ENCODE peak calls at places on chromosomes 2 and 18, in ten cellular contexts. One of them, this sample, is unnamed. For H3K27me3, the result is how much of the 10 kb centered on the place peaks cover.

GRCh38 chr2:128302011-128302743 is 16.5 kb downstream of the HS6ST1 start:
- DNase-seq in GM23248: peak
- DNase-seq in PC-3: no peak
- DNase-seq in CD4-positive, alpha-beta memory T cell: no peak
- DNase-seq in neuronal stem cell: no peak
- DNase-seq in dorsolateral prefrontal cortex: no peak
- DNase-seq in body of pancreas: no peak
- DNase-seq in adrenal gland: peak
- DNase-seq in astrocyte: no peak
- DNase-seq in pancreas: peak
- DNase-seq in this sample: no peak

GRCh38 chr2:25844089-25844488 is 34.2 kb downstream of the ASXL2 start:
- DNase-seq in neuronal stem cell: no peak
- DNase-seq in GM23248: peak
- DNase-seq in adrenal gland: peak
- DNase-seq in pancreas: no peak
- DNase-seq in PC-3: peak
- DNase-seq in dorsolateral prefrontal cortex: no peak
- DNase-seq in astrocyte: peak
- DNase-seq in body of pancreas: no peak
- DNase-seq in CD4-positive, alpha-beta memory T cell: no peak
- DNase-seq in this sample: no peak

GRCh38 chr2:15761056-15761455 is 169.4 kb downstream of the DDX1 start:
- DNase-seq in CD4-positive, alpha-beta memory T cell: no peak
- DNase-seq in PC-3: no peak
- DNase-seq in GM23248: no peak
- DNase-seq in pancreas: no peak
- DNase-seq in adrenal gland: no peak
- DNase-seq in astrocyte: no peak
- DNase-seq in body of pancreas: no peak
- DNase-seq in dorsolateral prefrontal cortex: no peak
- DNase-seq in neuronal stem cell: no peak
- DNase-seq in this sample: no peak

GRCh38 chr18:50131591-50131990 is 63.4 kb downstream of the MYO5B start:
- DNase-seq in astrocyte: peak
- DNase-seq in pancreas: no peak
- DNase-seq in CD4-positive, alpha-beta memory T cell: no peak
- DNase-seq in adrenal gland: no peak
- DNase-seq in dorsolateral prefrontal cortex: no peak
- DNase-seq in PC-3: peak
- DNase-seq in GM23248: no peak
- DNase-seq in neuronal stem cell: no peak
- DNase-seq in body of pancreas: no peak
- DNase-seq in this sample: no peak

GRCh38 chr2:122219504-122219903 is 464.1 kb downstream of the TSN start:
- DNase-seq in astrocyte: no peak
- DNase-seq in adrenal gland: no peak
- DNase-seq in body of pancreas: no peak
- DNase-seq in neuronal stem cell: no peak
- DNase-seq in dorsolateral prefrontal cortex: no peak
- DNase-seq in CD4-positive, alpha-beta memory T cell: no peak
- DNase-seq in PC-3: no peak
- DNase-seq in GM23248: no peak
- DNase-seq in pancreas: no peak
- DNase-seq in this sample: no peak

GRCh38 chr18:62523631-62524442 is 1.0 kb downstream of the ZCCHC2 start:
- DNase-seq in pancreas: peak
- DNase-seq in neuronal stem cell: no peak
- DNase-seq in dorsolateral prefrontal cortex: peak
- DNase-seq in GM23248: peak
- DNase-seq in body of pancreas: peak
- DNase-seq in adrenal gland: peak
- DNase-seq in PC-3: peak
- DNase-seq in CD4-positive, alpha-beta memory T cell: peak
- DNase-seq in astrocyte: peak
- DNase-seq in this sample: peak

GRCh38 chr2:176427549-176427948 is 158.3 kb downstream of the MTX2 start:
- DNase-seq in pancreas: no peak
- DNase-seq in PC-3: no peak
- DNase-seq in neuronal stem cell: no peak
- DNase-seq in body of pancreas: no peak
- DNase-seq in astrocyte: no peak
- DNase-seq in dorsolateral prefrontal cortex: no peak
- DNase-seq in GM23248: no peak
- DNase-seq in adrenal gland: no peak
- DNase-seq in CD4-positive, alpha-beta memory T cell: no peak
- DNase-seq in this sample: no peak

GRCh38 chr2:88206665-88207347 is 36.7 kb downstream of the THNSL2 start:
- DNase-seq in PC-3: no peak
- DNase-seq in CD4-positive, alpha-beta memory T cell: no peak
- DNase-seq in GM23248: no peak
- DNase-seq in neuronal stem cell: no peak
- DNase-seq in body of pancreas: no peak
- DNase-seq in dorsolateral prefrontal cortex: no peak
- DNase-seq in astrocyte: no peak
- DNase-seq in pancreas: no peak
- DNase-seq in adrenal gland: no peak
- DNase-seq in this sample: no peak

GRCh38 chr18:45764000-45764686 is 40.2 kb downstream of the SLC14A1 start:
- DNase-seq in neuronal stem cell: no peak
- DNase-seq in CD4-positive, alpha-beta memory T cell: no peak
- DNase-seq in GM23248: no peak
- DNase-seq in body of pancreas: no peak
- DNase-seq in pancreas: no peak
- DNase-seq in PC-3: peak
- DNase-seq in astrocyte: no peak
- DNase-seq in adrenal gland: no peak
- DNase-seq in dorsolateral prefrontal cortex: no peak
- DNase-seq in this sample: no peak

GRCh38 chr2:216006164-216006663 is 7.1 kb downstream of the MREG start:
- DNase-seq in pancreas: no peak
- DNase-seq in GM23248: peak
- DNase-seq in CD4-positive, alpha-beta memory T cell: no peak
- DNase-seq in astrocyte: peak
- DNase-seq in neuronal stem cell: no peak
- DNase-seq in dorsolateral prefrontal cortex: peak
- DNase-seq in adrenal gland: peak
- DNase-seq in PC-3: peak
- DNase-seq in body of pancreas: no peak
- DNase-seq in this sample: no peak

GRCh38 chr2:239024226-239024625 is 176.3 kb downstream of the TWIST2 start:
- DNase-seq in pancreas: no peak
- DNase-seq in body of pancreas: no peak
- DNase-seq in adrenal gland: no peak
- DNase-seq in PC-3: no peak
- DNase-seq in astrocyte: no peak
- DNase-seq in CD4-positive, alpha-beta memory T cell: no peak
- DNase-seq in neuronal stem cell: no peak
- DNase-seq in GM23248: no peak
- DNase-seq in dorsolateral prefrontal cortex: no peak
- DNase-seq in this sample: no peak

GRCh38 chr18:40877096-40877495 is 1077.9 kb upstream of the PIK3C3 start:
- DNase-seq in adrenal gland: no peak
- DNase-seq in neuronal stem cell: no peak
- DNase-seq in body of pancreas: no peak
- DNase-seq in CD4-positive, alpha-beta memory T cell: no peak
- DNase-seq in GM23248: peak
- DNase-seq in astrocyte: peak
- DNase-seq in dorsolateral prefrontal cortex: no peak
- DNase-seq in pancreas: no peak
- DNase-seq in PC-3: peak
- DNase-seq in this sample: no peak

GRCh38 chr2:176455865-176456291 is 186.6 kb downstream of the MTX2 start:
- DNase-seq in GM23248: peak
- DNase-seq in CD4-positive, alpha-beta memory T cell: no peak
- DNase-seq in adrenal gland: no peak
- DNase-seq in neuronal stem cell: peak
- DNase-seq in dorsolateral prefrontal cortex: no peak
- DNase-seq in body of pancreas: peak
- DNase-seq in PC-3: no peak
- DNase-seq in astrocyte: peak
- DNase-seq in pancreas: no peak
- DNase-seq in this sample: peak

GRCh38 chr2:185891804-185892411 is 153.3 kb downstream of the FSIP2 start:
- DNase-seq in neuronal stem cell: no peak
- DNase-seq in CD4-positive, alpha-beta memory T cell: no peak
- DNase-seq in pancreas: no peak
- DNase-seq in dorsolateral prefrontal cortex: no peak
- DNase-seq in astrocyte: no peak
- DNase-seq in adrenal gland: no peak
- DNase-seq in GM23248: no peak
- DNase-seq in body of pancreas: no peak
- DNase-seq in PC-3: no peak
- DNase-seq in this sample: no peak

GRCh38 chr2:146004470-146004869 is 1484.6 kb upstream of the ZEB2 start:
- DNase-seq in body of pancreas: no peak
- DNase-seq in pancreas: no peak
- DNase-seq in PC-3: peak
- DNase-seq in astrocyte: peak
- DNase-seq in dorsolateral prefrontal cortex: no peak
- DNase-seq in CD4-positive, alpha-beta memory T cell: no peak
- DNase-seq in adrenal gland: no peak
- DNase-seq in neuronal stem cell: no peak
- DNase-seq in GM23248: peak
- DNase-seq in this sample: no peak
- H3K27me3 ChIP-seq in body of pancreas: under half
- H3K27me3 ChIP-seq in pancreas: under half
- H3K27me3 ChIP-seq in PC-3: under half
- H3K27me3 ChIP-seq in astrocyte: under half
- H3K27me3 ChIP-seq in dorsolateral prefrontal cortex: under half
- H3K27me3 ChIP-seq in CD4-positive, alpha-beta memory T cell: under half
- H3K27me3 ChIP-seq in adrenal gland: under half
- H3K27me3 ChIP-seq in neuronal stem cell: under half
- H3K27me3 ChIP-seq in GM23248: under half
- H3K27me3 ChIP-seq in this sample: under half

GRCh38 chr2:144099746-144100438 is 420.0 kb downstream of the ZEB2 start:
- DNase-seq in astrocyte: peak
- DNase-seq in pancreas: no peak
- DNase-seq in dorsolateral prefrontal cortex: no peak
- DNase-seq in body of pancreas: no peak
- DNase-seq in neuronal stem cell: no peak
- DNase-seq in adrenal gland: no peak
- DNase-seq in CD4-positive, alpha-beta memory T cell: no peak
- DNase-seq in GM23248: peak
- DNase-seq in PC-3: peak
- DNase-seq in this sample: peak

GRCh38 chr2:144099340-144099739 is 420.6 kb downstream of the ZEB2 start:
- DNase-seq in PC-3: no peak
- DNase-seq in body of pancreas: no peak
- DNase-seq in astrocyte: peak
- DNase-seq in dorsolateral prefrontal cortex: no peak
- DNase-seq in neuronal stem cell: no peak
- DNase-seq in GM23248: no peak
- DNase-seq in adrenal gland: no peak
- DNase-seq in CD4-positive, alpha-beta memory T cell: no peak
- DNase-seq in pancreas: no peak
- DNase-seq in this sample: no peak

GRCh38 chr2:144094408-144095151 is 425.3 kb downstream of the ZEB2 start:
- DNase-seq in dorsolateral prefrontal cortex: no peak
- DNase-seq in body of pancreas: no peak
- DNase-seq in CD4-positive, alpha-beta memory T cell: no peak
- DNase-seq in astrocyte: no peak
- DNase-seq in PC-3: no peak
- DNase-seq in pancreas: no peak
- DNase-seq in adrenal gland: no peak
- DNase-seq in GM23248: no peak
- DNase-seq in neuronal stem cell: no peak
- DNase-seq in this sample: no peak

GRCh38 chr2:144096531-144096930 is 423.4 kb downstream of the ZEB2 start:
- DNase-seq in pancreas: no peak
- DNase-seq in PC-3: no peak
- DNase-seq in CD4-positive, alpha-beta memory T cell: no peak
- DNase-seq in astrocyte: no peak
- DNase-seq in dorsolateral prefrontal cortex: no peak
- DNase-seq in GM23248: no peak
- DNase-seq in body of pancreas: no peak
- DNase-seq in neuronal stem cell: no peak
- DNase-seq in adrenal gland: no peak
- DNase-seq in this sample: no peak

GRCh38 chr2:144097440-144098225 is 422.3 kb downstream of the ZEB2 start:
- DNase-seq in adrenal gland: no peak
- DNase-seq in astrocyte: no peak
- DNase-seq in neuronal stem cell: no peak
- DNase-seq in CD4-positive, alpha-beta memory T cell: no peak
- DNase-seq in GM23248: no peak
- DNase-seq in PC-3: no peak
- DNase-seq in dorsolateral prefrontal cortex: no peak
- DNase-seq in body of pancreas: no peak
- DNase-seq in pancreas: no peak
- DNase-seq in this sample: no peak
- H3K27me3 ChIP-seq in adrenal gland: under half
- H3K27me3 ChIP-seq in astrocyte: under half
- H3K27me3 ChIP-seq in neuronal stem cell: under half
- H3K27me3 ChIP-seq in CD4-positive, alpha-beta memory T cell: under half
- H3K27me3 ChIP-seq in GM23248: under half
- H3K27me3 ChIP-seq in PC-3: under half
- H3K27me3 ChIP-seq in dorsolateral prefrontal cortex: under half
- H3K27me3 ChIP-seq in body of pancreas: under half
- H3K27me3 ChIP-seq in pancreas: under half
- H3K27me3 ChIP-seq in this sample: under half

DNA sequence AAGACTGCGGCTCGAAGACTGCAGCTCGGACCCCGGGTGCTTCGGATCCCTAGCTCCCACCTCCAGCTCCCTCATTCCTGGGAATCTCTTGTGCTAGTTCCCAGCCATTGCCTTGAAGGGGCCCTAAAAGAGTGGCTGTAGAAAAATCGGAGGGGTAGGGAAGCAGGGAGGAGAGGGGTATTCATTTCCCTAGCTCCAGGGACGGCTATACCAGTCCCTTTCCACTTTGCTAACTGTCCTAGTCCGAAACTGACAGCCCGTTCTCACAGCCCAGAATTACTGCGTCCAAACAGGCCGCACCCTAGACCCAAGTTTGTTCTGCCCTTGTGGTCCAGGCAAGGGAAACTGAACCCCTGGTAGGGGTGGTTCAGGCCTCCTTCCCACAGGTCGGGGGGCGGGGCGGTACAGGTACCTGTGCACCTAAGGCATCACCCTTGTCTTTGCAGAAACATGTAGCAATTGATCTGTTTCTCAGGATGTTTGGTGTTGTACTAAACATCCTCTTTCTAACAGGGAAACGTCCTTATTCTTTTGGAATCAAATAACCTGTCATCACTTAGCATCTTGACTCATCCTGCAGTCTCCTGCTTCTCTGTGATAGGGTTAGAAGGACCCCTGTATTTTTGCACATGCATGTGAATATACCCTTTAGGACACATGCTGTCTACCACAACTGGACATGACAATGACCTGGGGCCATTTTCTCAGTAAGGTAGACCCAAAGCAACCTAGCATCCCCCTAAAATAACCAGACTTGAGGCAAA is 4.0 kb downstream of the EMX1 start:
- DNase-seq in adrenal gland: no peak
- DNase-seq in CD4-positive, alpha-beta memory T cell: no peak
- DNase-seq in pancreas: no peak
- DNase-seq in GM23248: no peak
- DNase-seq in PC-3: no peak
- DNase-seq in body of pancreas: no peak
- DNase-seq in neuronal stem cell: no peak
- DNase-seq in astrocyte: no peak
- DNase-seq in dorsolateral prefrontal cortex: no peak
- DNase-seq in this sample: no peak
- H3K27me3 ChIP-seq in adrenal gland: half or more
- H3K27me3 ChIP-seq in CD4-positive, alpha-beta memory T cell: half or more
- H3K27me3 ChIP-seq in pancreas: under half
- H3K27me3 ChIP-seq in GM23248: half or more
- H3K27me3 ChIP-seq in PC-3: half or more
- H3K27me3 ChIP-seq in body of pancreas: under half
- H3K27me3 ChIP-seq in neuronal stem cell: half or more
- H3K27me3 ChIP-seq in astrocyte: half or more
- H3K27me3 ChIP-seq in dorsolateral prefrontal cortex: half or more
- H3K27me3 ChIP-seq in this sample: half or more

GRCh38 chr18:36183987-36184386 is 3.3 kb upstream of the MOCOS start:
- DNase-seq in CD4-positive, alpha-beta memory T cell: no peak
- DNase-seq in neuronal stem cell: no peak
- DNase-seq in PC-3: no peak
- DNase-seq in adrenal gland: no peak
- DNase-seq in body of pancreas: no peak
- DNase-seq in dorsolateral prefrontal cortex: no peak
- DNase-seq in astrocyte: no peak
- DNase-seq in GM23248: no peak
- DNase-seq in pancreas: no peak
- DNase-seq in this sample: no peak
- H3K27me3 ChIP-seq in CD4-positive, alpha-beta memory T cell: under half
- H3K27me3 ChIP-seq in neuronal stem cell: under half
- H3K27me3 ChIP-seq in PC-3: under half
- H3K27me3 ChIP-seq in adrenal gland: under half
- H3K27me3 ChIP-seq in body of pancreas: under half
- H3K27me3 ChIP-seq in dorsolateral prefrontal cortex: under half
- H3K27me3 ChIP-seq in astrocyte: under half
- H3K27me3 ChIP-seq in GM23248: under half
- H3K27me3 ChIP-seq in pancreas: under half
- H3K27me3 ChIP-seq in this sample: under half

This sample was measured in hepatocyte.